ENCODE peak calls at places on chromosomes 12 and 14, in seven cellular contexts. G is stimulated activated effector memory CD8-positive, alpha-beta T cell treated with anti-CD3 and anti-CD28 coated beads, Interleukin-12 subunit alpha, Interleukin-12 subunit beta, amount 100 ng/mL, for 72 hours; R is T-helper 9 cell; Y is stimulated activated CD8-positive, alpha-beta memory T cell treated with anti-CD3 and anti-CD28 coated beads, Interleukin-4, amount 100 ng/mL, for 4 hours; C is activated naive CD8-positive, alpha-beta T cell treated with anti-CD3 and anti-CD28 coated beads for 36 hours; A is WTC11; P is upper lobe of right lung. Z is an unnamed sample.

GRCh38 chr14:80212025-80212402 is 710 bp upstream of the DIO2 start:
- DNase-seq in G (no peak), R (no peak), Y (no peak), C (no peak), A (no peak), P (no peak), Z (no peak)

GRCh38 chr14:21525571-21525970 is 575 bp downstream of the SALL2 start:
- DNase-seq in G (no peak), R (no peak), Y (no peak), C (no peak), A (no peak), P (no peak), Z (no peak)

GRCh38 chr12:83434600-83434999 is 747.9 kb downstream of the TMTC2 start:
- DNase-seq in G (no peak), R (no peak), Y (no peak), C (no peak), A (no peak), P (no peak), Z (no peak)

GRCh38 chr14:62117718-62118164 is 355.5 kb downstream of the SNAPC1 start:
- DNase-seq in G (no peak), R (no peak), Y (no peak), C (no peak), A (no peak), P (no peak), Z (no peak)

GRCh38 chr12:83102499-83102898 is 415.8 kb downstream of the TMTC2 start:
- DNase-seq in G (no peak), R (no peak), Y (no peak), C (no peak), A (no peak), P (no peak), Z (no peak)

GRCh38 chr12:109836916-109837315 is 3.7 kb upstream of the TRPV4 start:
- DNase-seq in G (no peak), R (no peak), Y (no peak), C (no peak), A (no peak), P (no peak), Z (no peak)

GRCh38 chr14:22561661-22562579 is 27.1 kb downstream of the DAD1 start:
- DNase-seq in G (no peak), R (peak; percentile 64), Y (no peak), C (peak; percentile 77), A (no peak), P (no peak), Z (no peak)

GRCh38 chr14:64114166-64114565 is 180.0 kb downstream of the ESR2 start:
- DNase-seq in G (no peak), R (no peak), Y (no peak), C (no peak), A (no peak), P (no peak), Z (no peak)

GRCh38 chr12:126228936-126229335 is 1163.7 kb downstream of the AACS start:
- DNase-seq in G (no peak), R (no peak), Y (no peak), C (no peak), A (no peak), P (no peak), Z (no peak)

GRCh38 chr12:78120866-78121590 is 290.3 kb downstream of the NAV3 start:
- DNase-seq in G (no peak), R (no peak), Y (no peak), C (no peak), A (no peak), P (no peak), Z (no peak)

GRCh38 chr14:32381869-32382268 is 52.8 kb downstream of the AKAP6 start:
- DNase-seq in G (no peak), R (no peak), Y (no peak), C (no peak), A (no peak), P (no peak), Z (no peak)

GRCh38 chr12:77299910-77300772 is 234.8 kb upstream of the E2F7 start:
- DNase-seq in G (no peak), R (no peak), Y (no peak), C (no peak), A (no peak), P (no peak), Z (no peak)

GRCh38 chr12:54053625-54054441 is at the start of gene HOXC4:
- DNase-seq in G (no peak), R (no peak), Y (no peak), C (no peak), A (peak; percentile 38), P (no peak), Z (peak; percentile 73)

GRCh38 chr12:59383426-59383822 is 212.4 kb upstream of the SLC16A7 start:
- DNase-seq in G (no peak), R (no peak), Y (no peak), C (no peak), A (no peak), P (no peak), Z (no peak)

GRCh38 chr14:95291859-95292542 is 27.7 kb downstream of the CLMN start:
- DNase-seq in G (no peak), R (no peak), Y (no peak), C (no peak), A (no peak), P (no peak), Z (no peak)

GRCh38 chr14:65206448-65207096 is 104.3 kb upstream of the MAX start:
- DNase-seq in G (no peak), R (no peak), Y (no peak), C (peak; percentile 38), A (no peak), P (no peak), Z (no peak)

GRCh38 chr12:94230357-94230905 is 82.1 kb downstream of the PLXNC1 start:
- DNase-seq in G (no peak), R (no peak), Y (no peak), C (no peak), A (no peak), P (no peak), Z (no peak)

GRCh38 chr12:28040251-28040650 is 67.7 kb upstream of the PTHLH start:
- DNase-seq in G (no peak), R (no peak), Y (no peak), C (no peak), A (no peak), P (no peak), Z (no peak)

GRCh38 chr12:67704071-67704470 is 55.5 kb downstream of the DYRK2 start:
- DNase-seq in G (no peak), R (no peak), Y (no peak), C (no peak), A (no peak), P (no peak), Z (no peak)

GRCh38 chr12:10140001-10140400 is 10.0 kb upstream of the CLEC7A start:
- DNase-seq in G (no peak), R (peak; percentile 3), Y (no peak), C (peak; percentile 22), A (peak; percentile 42), P (no peak), Z (peak; percentile 61)

GRCh38 chr12:47356129-47356622 is 276.4 kb upstream of the AMIGO2 start:
- DNase-seq in G (no peak), R (no peak), Y (no peak), C (no peak), A (no peak), P (no peak), Z (no peak)

GRCh38 chr12:64780220-64780530 is 21.0 kb upstream of the GNS start:
- DNase-seq in G (no peak), R (no peak), Y (no peak), C (no peak), A (no peak), P (no peak), Z (no peak)

GRCh38 chr14:61103541-61104339 is 122.7 kb downstream of the SLC38A6 start:
- DNase-seq in G (no peak), R (no peak), Y (no peak), C (no peak), A (no peak), P (no peak), Z (peak; percentile 47)

GRCh38 chr12:123242083-123242904 is 9.1 kb downstream of the MTRFR start:
- DNase-seq in G (no peak), R (no peak), Y (no peak), C (no peak), A (no peak), P (no peak), Z (no peak)

GRCh38 chr14:93214598-93214997 is 7.5 kb downstream of the UBR7 start:
- DNase-seq in G (no peak), R (no peak), Y (no peak), C (no peak), A (no peak), P (no peak), Z (no peak)

GRCh38 chr14:67487937-67488893 is at the start of gene TMEM229B:
- DNase-seq in G (peak; percentile 59), R (peak; percentile 52), Y (peak; percentile 57), C (peak; percentile 86), A (no peak), P (peak; percentile 70), Z (no peak)

GRCh38 chr12:91947459-91947858 is 198.2 kb downstream of the BTG1 start:
- DNase-seq in G (no peak), R (no peak), Y (no peak), C (no peak), A (no peak), P (no peak), Z (no peak)

Z was measured in ecto neural progenitor cell.